ENCODE peak calls at places on chromosomes 2 and 18, in five cellular contexts. A is H1, Q is GM12878, K is K562, S is HepG2. L is an unnamed sample.

GRCh38 chr2:181937473-181937872 is 45.9 kb downstream of the ITPRID2 start:
- DNase-seq in A (no peak), Q (no peak), K (no peak), S (no peak), L (no peak)

GRCh38 chr2:23595601-23596251 is 210.7 kb downstream of the KLHL29 start:
- DNase-seq in A (no peak), Q (no peak), K (no peak), S (peak), L (no peak)

GRCh38 chr18:77056399-77057015 is 76.1 kb downstream of the MBP start:
- DNase-seq in A (no peak), Q (no peak), K (no peak), S (peak), L (no peak)

GRCh38 chr2:105866439-105867170 is 121.9 kb downstream of the NCK2 start:
- DNase-seq in A (no peak), Q (no peak), K (no peak), S (no peak), L (no peak)

GRCh38 chr2:216727346-216728122 is 32.2 kb upstream of the IGFBP5 start:
- DNase-seq in A (no peak), Q (no peak), K (no peak), S (no peak), L (no peak)

GRCh38 chr2:183088061-183088460 is 9.5 kb downstream of the DUSP19 start:
- DNase-seq in A (no peak), Q (no peak), K (no peak), S (no peak), L (no peak)

GRCh38 chr2:118913805-118914645 is 28.0 kb upstream of the MARCO start:
- DNase-seq in A (no peak), Q (no peak), K (no peak), S (no peak), L (no peak)

GRCh38 chr18:63004466-63005089 is 289.2 kb downstream of the PHLPP1 start:
- DNase-seq in A (no peak), Q (no peak), K (no peak), S (no peak), L (no peak)

GRCh38 chr2:130371723-130372054 is 15.8 kb downstream of the PTPN18 start:
- DNase-seq in A (no peak), Q (no peak), K (no peak), S (no peak), L (no peak)

GRCh38 chr18:79568543-79569205 is 110.9 kb upstream of the CTDP1 start:
- DNase-seq in A (no peak), Q (no peak), K (no peak), S (no peak), L (no peak)

GRCh38 chr2:51344886-51345285 is 313.0 kb upstream of the NRXN1 start:
- DNase-seq in A (no peak), Q (no peak), K (no peak), S (no peak), L (no peak)

GRCh38 chr2:67002618-67003371 is 394.3 kb upstream of the ETAA1 start:
- DNase-seq in A (no peak), Q (no peak), K (no peak), S (no peak), L (no peak)

GRCh38 chr2:1651131-1652066 is 92.9 kb downstream of the PXDN start:
- DNase-seq in A (no peak), Q (no peak), K (no peak), S (no peak), L (no peak)

GRCh38 chr2:241763551-241764271 is 12.9 kb upstream of the GAL3ST2 start:
- DNase-seq in A (no peak), Q (no peak), K (no peak), S (no peak), L (peak)

GRCh38 chr2:127355407-127356008 is 32.3 kb downstream of the MAP3K2 start:
- DNase-seq in A (no peak), Q (no peak), K (peak), S (peak), L (no peak)

GRCh38 chr2:71556811-71557210 is 103.5 kb downstream of the DYSF start:
- DNase-seq in A (no peak), Q (no peak), K (no peak), S (no peak), L (no peak)

GRCh38 chr18:59971871-59972270 is 72.1 kb downstream of the PMAIP1 start:
- DNase-seq in A (no peak), Q (no peak), K (no peak), S (no peak), L (no peak)

GRCh38 chr2:96578731-96579130 is 42.2 kb downstream of the ARID5A start:
- DNase-seq in A (no peak), Q (no peak), K (no peak), S (no peak), L (no peak)

GRCh38 chr18:69845588-69846506 is 101.8 kb downstream of the CD226 start:
- DNase-seq in A (no peak), Q (no peak), K (no peak), S (no peak), L (no peak)

GRCh38 chr2:97932975-97933662 is 62.6 kb downstream of the TMEM131 start:
- DNase-seq in A (no peak), Q (no peak), K (no peak), S (no peak), L (no peak)

GRCh38 chr2:223101340-223102039 is 49.5 kb downstream of the KCNE4 start:
- DNase-seq in A (peak), Q (peak), K (peak), S (peak), L (peak)

GRCh38 chr2:203681978-203682377 is 24.5 kb upstream of the CD28 start:
- DNase-seq in A (no peak), Q (no peak), K (no peak), S (no peak), L (no peak)

GRCh38 chr2:231996797-231997555 is 35.5 kb downstream of the DIS3L2 start:
- DNase-seq in A (no peak), Q (no peak), K (no peak), S (no peak), L (no peak)

GRCh38 chr2:1721706-1722483 is 22.4 kb downstream of the PXDN start:
- DNase-seq in A (no peak), Q (no peak), K (no peak), S (no peak), L (no peak)

GRCh38 chr2:39431592-39432316 is 5.3 kb downstream of the MAP4K3 start:
- DNase-seq in A (no peak), Q (no peak), K (no peak), S (no peak), L (no peak)

GRCh38 chr2:231115651-231116050 is 9.2 kb downstream of the HTR2B start:
- DNase-seq in A (no peak), Q (no peak), K (no peak), S (no peak), L (no peak)

GRCh38 chr2:45616663-45617411 is 5.8 kb upstream of the SRBD1 start:
- DNase-seq in A (no peak), Q (no peak), K (no peak), S (no peak), L (no peak)

GRCh38 chr2:17539993-17540812 is at the start of gene VSNL1:
- DNase-seq in A (peak), Q (no peak), K (peak), S (peak), L (no peak)

GRCh38 chr2:43300781-43301586 is 74.6 kb upstream of the ZFP36L2 start:
- DNase-seq in A (no peak), Q (no peak), K (no peak), S (peak), L (no peak)

GRCh38 chr2:55838653-55839052 is 84.9 kb downstream of the EFEMP1 start:
- DNase-seq in A (no peak), Q (no peak), K (no peak), S (no peak), L (no peak)

GRCh38 chr2:233114421-233114861 is 54.3 kb downstream of the INPP5D start:
- DNase-seq in A (no peak), Q (no peak), K (no peak), S (no peak), L (no peak)

GRCh38 chr2:202815548-202816420 is 55.8 kb downstream of the ICA1L start:
- DNase-seq in A (no peak), Q (no peak), K (no peak), S (no peak), L (no peak)

GRCh38 chr2:59449264-59449663 is 1104.2 kb downstream of the BCL11A start:
- DNase-seq in A (no peak), Q (no peak), K (no peak), S (no peak), L (no peak)

GRCh38 chr2:109324859-109325258 is 195.9 kb downstream of the SH3RF3 start:
- DNase-seq in A (no peak), Q (no peak), K (no peak), S (no peak), L (no peak)

GRCh38 chr2:84545030-84545429 is 28.7 kb downstream of the DNAH6 start:
- DNase-seq in A (no peak), Q (no peak), K (no peak), S (no peak), L (no peak)

GRCh38 chr2:84548303-84548702 is 32.0 kb downstream of the DNAH6 start:
- DNase-seq in A (no peak), Q (no peak), K (no peak), S (no peak), L (no peak)

GRCh38 chr2:84546551-84546950 is 30.3 kb downstream of the DNAH6 start:
- DNase-seq in A (no peak), Q (no peak), K (no peak), S (no peak), L (no peak)

GRCh38 chr2:84556190-84556589 is 39.9 kb downstream of the DNAH6 start:
- DNase-seq in A (no peak), Q (no peak), K (no peak), S (no peak), L (no peak)

DNA sequence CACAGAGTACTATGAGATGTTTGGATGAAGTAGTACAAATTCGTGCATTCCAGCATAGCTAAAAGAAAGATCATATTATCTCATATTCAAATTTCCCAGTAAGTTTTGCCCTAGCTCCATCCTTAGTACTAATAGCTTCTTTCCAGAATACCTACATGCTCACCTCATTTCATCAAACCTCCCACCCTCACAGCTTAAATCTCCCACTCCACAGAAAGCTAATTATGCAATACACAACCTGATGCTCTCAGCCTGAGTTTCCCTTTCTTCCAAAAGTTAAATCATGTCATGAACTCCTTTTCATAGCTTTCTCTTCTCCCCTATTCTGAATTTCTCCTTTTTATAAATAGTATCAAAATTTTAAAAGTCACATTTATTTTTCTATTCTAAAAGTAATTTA is 34.6 kb downstream of the DNAH6 start:
- DNase-seq in A (no peak), Q (no peak), K (no peak), S (no peak), L (no peak)
- TF ChIP-seq POLR2A in A (no peak), Q (no peak), K (no peak), S (no peak), L (no peak)

DNA sequence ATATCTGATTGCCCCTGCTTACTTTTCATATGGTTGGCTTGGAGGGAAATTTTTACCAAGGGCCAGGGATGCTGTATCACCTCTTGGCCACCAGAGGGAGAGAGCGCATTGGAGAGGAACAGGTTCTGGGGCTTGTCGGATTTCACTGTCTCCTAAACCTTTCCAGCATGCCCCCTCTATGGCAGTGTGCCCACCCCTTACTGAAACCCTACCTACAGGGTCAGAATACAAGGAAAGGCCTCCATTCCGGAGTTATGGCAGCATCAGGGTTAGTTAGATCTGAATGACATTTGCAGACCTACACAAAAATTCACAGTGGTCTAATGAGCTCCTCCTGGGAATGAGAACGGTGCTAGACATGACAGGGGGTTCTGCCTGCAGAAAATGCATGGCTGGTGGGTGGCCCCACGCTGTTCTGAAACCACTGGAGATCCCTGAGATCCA is 5.8 kb downstream of the SLC14A2 start:
- DNase-seq in A (no peak), Q (no peak), K (peak), S (peak), L (peak)
- TF ChIP-seq TAF1 in A (no peak), Q (no peak), K (no peak), S (no peak), L (no peak)

DNA sequence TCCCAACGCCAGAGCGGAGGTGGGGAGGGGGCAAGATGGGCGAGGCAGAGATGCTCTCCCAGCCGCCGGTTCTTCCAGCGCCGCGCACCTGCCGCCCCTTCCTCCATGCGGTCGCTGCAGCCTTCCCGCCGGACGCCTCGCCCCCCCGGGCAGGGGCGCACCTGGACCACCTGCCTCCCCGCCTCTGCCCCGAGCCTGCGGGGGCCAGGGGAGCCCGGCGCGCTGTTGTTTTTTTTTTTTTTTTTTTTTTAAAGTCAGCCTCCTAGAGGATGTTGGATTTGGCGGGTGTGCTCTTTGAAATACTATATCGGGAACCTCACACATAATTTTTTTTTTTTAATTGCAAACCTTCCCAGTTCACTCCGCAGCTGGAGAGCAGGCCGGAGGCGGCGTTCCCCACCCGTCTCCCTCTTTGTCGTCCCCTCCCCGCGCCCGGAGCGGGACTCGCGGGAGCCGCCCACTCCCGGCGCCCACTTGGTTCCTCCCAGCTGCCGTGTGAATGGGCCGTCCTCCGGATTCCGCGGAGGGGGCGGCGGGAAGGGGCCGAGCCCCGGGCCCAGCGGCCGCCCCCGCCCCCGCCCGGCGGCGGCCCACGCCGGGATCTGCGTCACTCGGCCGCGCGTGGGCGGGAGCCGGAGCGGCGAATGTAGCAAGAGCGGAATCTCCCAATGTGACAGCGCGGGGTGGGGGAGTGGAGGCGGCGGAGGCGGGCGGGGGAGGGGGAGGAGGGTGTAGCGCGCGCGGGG is 421 bp upstream of the NAB1 start:
- DNase-seq in A (no peak), Q (peak), K (peak), S (peak), L (peak)
- TF ChIP-seq POLR2A in A (no peak), Q (peak), K (peak), S (peak), L (no peak)

GRCh38 chr18:2002604-2003003 is 568.7 kb downstream of the METTL4 start:
- DNase-seq in A (no peak), Q (no peak), K (peak), S (no peak), L (no peak)

GRCh38 chr18:1999387-1999786 is 571.9 kb downstream of the METTL4 start:
- DNase-seq in A (no peak), Q (no peak), K (no peak), S (no peak), L (no peak)

GRCh38 chr18:1998121-1998520 is 573.2 kb downstream of the METTL4 start:
- DNase-seq in A (no peak), Q (no peak), K (no peak), S (no peak), L (no peak)

GRCh38 chr18:2002178-2002577 is 569.1 kb downstream of the METTL4 start:
- DNase-seq in A (no peak), Q (no peak), K (no peak), S (no peak), L (no peak)
- TF ChIP-seq TAF1 in A (no peak), Q (no peak), K (no peak), S (no peak), L (no peak)

GRCh38 chr18:48356909-48357631 is 52.1 kb downstream of the ZBTB7C start:
- DNase-seq in A (no peak), Q (no peak), K (no peak), S (no peak), L (no peak)

GRCh38 chr18:48356151-48356745 is 52.9 kb downstream of the ZBTB7C start:
- DNase-seq in A (no peak), Q (no peak), K (no peak), S (no peak), L (no peak)

GRCh38 chr18:48352051-48352755 is 57.0 kb downstream of the ZBTB7C start:
- DNase-seq in A (no peak), Q (no peak), K (no peak), S (no peak), L (no peak)

GRCh38 chr18:48355526-48356115 is 53.6 kb downstream of the ZBTB7C start:
- DNase-seq in A (no peak), Q (no peak), K (no peak), S (no peak), L (no peak)

DNA sequence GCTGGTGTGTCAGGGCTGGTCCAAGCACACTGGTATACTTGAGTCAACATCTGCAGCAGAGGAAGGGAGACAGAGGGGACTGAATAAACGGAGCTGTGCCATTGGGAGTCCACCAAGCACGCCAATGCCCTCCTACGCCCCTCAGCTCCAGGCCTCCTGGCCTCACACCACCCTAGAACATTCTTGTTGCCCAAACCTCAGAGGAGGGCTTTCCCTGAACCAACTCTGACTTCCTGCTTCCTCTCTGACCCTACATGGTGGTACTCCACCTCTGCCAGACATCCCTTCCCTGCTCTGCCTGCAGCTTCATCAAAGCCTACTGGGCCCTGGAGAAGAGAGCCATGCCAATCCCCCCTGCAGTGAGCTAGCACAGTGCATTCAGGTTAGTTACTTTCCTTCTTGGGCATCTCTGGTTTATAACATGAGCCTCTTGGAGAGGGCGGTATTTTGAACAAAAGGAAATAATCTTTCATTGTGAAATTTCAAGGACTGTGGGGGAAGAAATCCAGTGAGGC is 54.4 kb downstream of the ZBTB7C start:
- DNase-seq in A (no peak), Q (no peak), K (no peak), S (no peak), L (no peak)
- TF ChIP-seq POLR2A in A (no peak), Q (no peak), K (no peak), S (no peak), L (no peak)

DNA sequence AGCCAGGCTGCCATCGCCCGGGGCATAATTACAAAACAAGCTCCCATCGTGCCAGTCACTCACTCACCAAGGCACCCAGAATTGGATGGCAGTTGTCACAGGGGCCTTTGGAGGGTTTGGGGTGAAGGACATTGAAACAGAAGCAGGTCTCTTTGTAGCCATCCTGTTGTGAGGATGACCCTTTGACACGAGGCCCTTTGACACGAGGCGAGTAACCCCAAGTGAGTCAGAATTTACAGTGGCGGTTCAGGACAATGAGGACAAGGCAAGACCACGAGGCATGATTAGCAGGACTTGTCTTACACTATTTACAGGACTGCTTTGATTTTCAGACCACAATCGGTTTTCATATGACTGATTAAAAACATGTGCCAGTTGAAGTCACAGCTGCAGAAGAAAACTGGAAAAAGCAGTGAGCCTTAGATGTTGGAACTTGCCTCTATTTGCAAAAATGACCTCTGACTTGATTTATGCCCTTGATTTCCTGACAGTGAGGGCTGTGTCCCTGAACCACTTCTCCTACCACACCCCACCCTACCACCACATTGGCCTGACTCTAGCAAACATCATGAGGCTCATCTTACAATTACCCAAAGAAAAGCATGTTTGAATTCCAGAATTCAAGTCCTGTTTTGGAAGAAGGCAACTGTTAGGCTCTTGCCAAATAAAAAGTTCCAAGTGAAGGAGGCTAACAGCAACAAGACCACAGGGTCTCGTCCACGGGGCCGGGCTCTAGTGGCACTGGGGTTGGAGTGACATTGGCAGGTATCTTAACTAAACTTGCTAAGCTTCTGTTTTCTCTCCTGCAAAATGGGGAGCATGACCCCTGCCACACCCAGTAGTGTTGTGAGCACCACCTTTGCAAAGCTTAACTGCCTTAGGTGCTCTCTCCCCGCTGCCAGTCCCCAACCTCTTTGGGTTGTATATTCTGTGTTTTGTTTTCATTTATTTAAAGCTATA is 64.4 kb upstream of the FOSL2 start:
- DNase-seq in A (no peak), Q (no peak), K (no peak), S (no peak), L (no peak)
- TF ChIP-seq TAF1 in A (no peak), Q (no peak), K (no peak), S (no peak), L (no peak)

GRCh38 chr18:72674710-72675109 is 130.6 kb upstream of the CBLN2 start:
- DNase-seq in A (no peak), Q (peak), K (no peak), S (no peak), L (peak)
- TF ChIP-seq POLR2A in A (no peak), Q (no peak), K (no peak), S (no peak), L (no peak)

GRCh38 chr2:44351676-44352075 is 9.6 kb downstream of the PREPL start:
- DNase-seq in A (no peak), Q (no peak), K (no peak), S (no peak), L (no peak)
- TF ChIP-seq TAF1 in A (no peak), Q (no peak), K (no peak), S (no peak), L (no peak)